ENCODE peak calls at places on chromosome 3, in nine cellular contexts. E is upper lobe of right lung, X is pons, I is hypothalamus, A is endothelial cell, P is glutamatergic neuron, C is NCI-H526 treated with DMSO at 0.1 percent for 48 hours, D is GM04503, R is lower leg skin. Z is an unnamed sample.
A peak's percentile ranks its signal among the peaks of the same experiment; 100 is the strongest.

GRCh38 chr3:116392291-116392690 is 53.0 kb downstream of the LSAMP start:
- DNase-seq in A (no peak), E (peak; percentile 42), C (no peak), I (no peak), X (no peak), R (no peak), D (no peak), P (no peak), Z (no peak)

GRCh38 chr3:56985460-56986327 is 74.8 kb upstream of the SPATA12 start:
- DNase-seq in D (no peak), I (no peak), X (no peak), C (no peak), P (no peak), A (no peak), R (no peak), E (no peak), Z (peak; percentile 40)

GRCh38 chr3:157176108-157176507 is 16.2 kb upstream of the CCNL1 start:
- DNase-seq in I (no peak), C (no peak), E (no peak), A (no peak), X (no peak), R (no peak), P (no peak), D (no peak), Z (no peak)

GRCh38 chr3:192901435-192901834 is 16.2 kb downstream of the MB21D2 start:
- DNase-seq in A (no peak), R (no peak), C (no peak), D (peak; percentile 97), E (no peak), I (no peak), X (no peak), P (no peak), Z (no peak)

GRCh38 chr3:2392981-2393380 is 294.3 kb downstream of the CNTN4 start:
- DNase-seq in X (no peak), P (no peak), D (no peak), A (no peak), E (no peak), R (no peak), I (no peak), C (no peak), Z (no peak)

GRCh38 chr3:154304936-154305335 is 19.4 kb downstream of the DHX36 start:
- DNase-seq in A (no peak), I (no peak), E (no peak), C (no peak), D (no peak), R (no peak), X (no peak), P (no peak), Z (peak; percentile 8)

GRCh38 chr3:175743733-175744400 is 884.7 kb downstream of the NAALADL2 start:
- DNase-seq in R (no peak), E (no peak), A (no peak), X (no peak), D (peak; percentile 13), C (no peak), P (no peak), I (no peak), Z (no peak)

GRCh38 chr3:52056521-52056967 is at the start of gene DUSP7:
- DNase-seq in D (no peak), C (peak; percentile 61), A (peak; percentile 67), I (peak; percentile 74), R (no peak), X (peak; percentile 67), E (peak; percentile 88), P (peak; percentile 76), Z (peak; percentile 73)

GRCh38 chr3:78255403-78255802 is 1215.5 kb downstream of the ROBO2 start:
- DNase-seq in R (no peak), E (no peak), D (peak; percentile 32), C (no peak), P (no peak), A (no peak), I (no peak), X (no peak), Z (peak; percentile 36)

GRCh38 chr3:64454179-64454578 is 228.9 kb upstream of the PRICKLE2 start:
- DNase-seq in A (no peak), X (no peak), E (no peak), C (no peak), R (no peak), D (peak; percentile 28), P (no peak), I (no peak), Z (no peak)

GRCh38 chr3:111745786-111746185 is 113.3 kb upstream of the PHLDB2 start:
- DNase-seq in R (no peak), E (no peak), P (no peak), I (no peak), C (no peak), A (no peak), D (no peak), X (no peak), Z (no peak)

GRCh38 chr3:141498592-141499223 is 11.9 kb downstream of the RASA2 start:
- DNase-seq in R (peak; percentile 51), I (no peak), P (no peak), E (no peak), C (no peak), X (peak; percentile 50), A (no peak), D (no peak), Z (no peak)

GRCh38 chr3:134345202-134345601 is 29.0 kb downstream of the AMOTL2 start:
- DNase-seq in E (no peak), I (no peak), D (no peak), R (no peak), A (no peak), P (no peak), X (no peak), C (no peak), Z (no peak)

GRCh38 chr3:15342945-15343344 is 10.6 kb upstream of the SH3BP5 start:
- DNase-seq in C (no peak), P (no peak), A (no peak), X (no peak), I (no peak), R (no peak), E (no peak), D (no peak), Z (no peak)

GRCh38 chr3:112782481-112782880 is 64.2 kb downstream of the CD200R1L start:
- DNase-seq in P (no peak), R (no peak), X (no peak), I (no peak), E (no peak), A (no peak), C (no peak), D (no peak), Z (no peak)

GRCh38 chr3:69352305-69353087 is 33.4 kb downstream of the FRMD4B start:
- DNase-seq in P (no peak), C (no peak), X (peak; percentile 73), A (no peak), R (no peak), E (no peak), I (no peak), D (no peak), Z (no peak)

GRCh38 chr3:18443670-18444596 is 18.8 kb upstream of the SATB1 start:
- DNase-seq in R (no peak), I (no peak), P (peak; percentile 32), E (peak; percentile 79), C (peak; percentile 58), A (no peak), X (no peak), D (no peak), Z (no peak)

GRCh38 chr3:4821975-4822374 is 157.3 kb upstream of the BHLHE40 start:
- DNase-seq in X (no peak), D (no peak), A (no peak), E (no peak), C (no peak), R (no peak), I (no peak), P (no peak), Z (no peak)

GRCh38 chr3:129305592-129306091 is 27.0 kb downstream of the HMCES start:
- DNase-seq in X (peak; percentile 46), P (peak; percentile 85), R (peak; percentile 65), I (no peak), A (peak; percentile 54), C (peak; percentile 88), D (no peak), E (peak; percentile 95), Z (peak; percentile 92)